ENCODE peak calls at places on chromosomes 11 and 22, in nine cellular contexts. X is CD4-positive, alpha-beta T cell; K is epithelial cell of esophagus; N is GM20000; F is adrenal gland; L is brain microvascular endothelial cell; G is gastrocnemius medialis; P is spleen; W is stomach. I is an unnamed sample.
A peak's percentile ranks its signal among the peaks of the same experiment; 100 is the strongest.

GRCh38 chr11:4480577-4481539 is 1.6 kb upstream of the OR52K1 start:
- DNase-seq in X (no peak), K (peak; percentile 86), N (no peak), F (no peak), L (peak; percentile 45), G (no peak), P (no peak), W (no peak), I (no peak)

GRCh38 chr11:126318642-126319373 is 14.9 kb downstream of the DCPS start:
- DNase-seq in X (no peak), K (peak; percentile 95), N (peak; percentile 66), F (no peak), L (peak; percentile 85), G (no peak), P (no peak), W (no peak), I (no peak)

GRCh38 chr22:35523167-35523928 is 17.3 kb upstream of the RASD2 start:
- DNase-seq in X (no peak), K (peak; percentile 23), N (no peak), F (no peak), L (no peak), G (no peak), P (no peak), W (no peak), I (no peak)

GRCh38 chr11:134667175-134667500 is 255.1 kb upstream of the B3GAT1 start:
- DNase-seq in X (no peak), K (no peak), N (no peak), F (no peak), L (no peak), G (no peak), P (no peak), W (no peak), I (no peak)

GRCh38 chr11:128310005-128310404 is 277.4 kb downstream of the ETS1 start:
- DNase-seq in X (no peak), K (no peak), N (no peak), F (no peak), L (no peak), G (no peak), P (no peak), W (no peak), I (no peak)

GRCh38 chr11:119371778-119372182 is 9.7 kb downstream of the USP2 start:
- DNase-seq in X (no peak), K (peak; percentile 63), N (no peak), F (peak; percentile 79), L (no peak), G (no peak), P (no peak), W (no peak), I (no peak)

GRCh38 chr11:45209904-45210699 is 63.7 kb downstream of the PRDM11 start:
- DNase-seq in X (no peak), K (no peak), N (peak; percentile 56), F (peak; percentile 69), L (peak; percentile 33), G (peak; percentile 80), P (no peak), W (peak; percentile 45), I (peak; percentile 72)

GRCh38 chr11:75261902-75262361 is 21.4 kb downstream of the TPBGL start:
- DNase-seq in X (no peak), K (no peak), N (no peak), F (no peak), L (no peak), G (no peak), P (peak; percentile 59), W (no peak), I (no peak)

GRCh38 chr11:88035271-88035670 is 140.0 kb downstream of the RAB38 start:
- DNase-seq in X (no peak), K (peak; percentile 61), N (no peak), F (no peak), L (no peak), G (no peak), P (no peak), W (no peak), I (no peak)

GRCh38 chr11:61814958-61815789 is 1.6 kb downstream of the FADS1 start:
- DNase-seq in X (no peak), K (peak; percentile 68), N (peak; percentile 97), F (peak; percentile 98), L (peak; percentile 74), G (peak; percentile 86), P (peak; percentile 94), W (peak; percentile 94), I (peak; percentile 77)

GRCh38 chr22:44024288-44024908 is at the start of gene PARVB:
- DNase-seq in X (no peak), K (peak; percentile 15), N (peak; percentile 64), F (peak; percentile 58), L (no peak), G (no peak), P (peak; percentile 87), W (no peak), I (peak; percentile 60)

GRCh38 chr11:11706022-11706421 is 84.2 kb upstream of the GALNT18 start:
- DNase-seq in X (no peak), K (peak; percentile 84), N (no peak), F (no peak), L (no peak), G (peak; percentile 77), P (no peak), W (no peak), I (no peak)

GRCh38 chr22:45562537-45563361 is 60.1 kb downstream of the FBLN1 start:
- DNase-seq in X (no peak), K (no peak), N (no peak), F (no peak), L (no peak), G (no peak), P (no peak), W (no peak), I (no peak)

GRCh38 chr11:67507242-67507890 is 596 bp downstream of the CDK2AP2 start:
- DNase-seq in X (no peak), K (peak; percentile 84), N (no peak), F (peak; percentile 74), L (peak; percentile 64), G (no peak), P (no peak), W (peak; percentile 82), I (no peak)

GRCh38 chr11:70535191-70535971 is 137.1 kb downstream of the CTTN start:
- DNase-seq in X (no peak), K (no peak), N (no peak), F (no peak), L (no peak), G (no peak), P (no peak), W (no peak), I (no peak)

GRCh38 chr11:125410091-125410490 is 86.0 kb downstream of the FEZ1 start:
- DNase-seq in X (no peak), K (peak; percentile 73), N (no peak), F (no peak), L (peak; percentile 69), G (no peak), P (peak; percentile 49), W (no peak), I (no peak)

GRCh38 chr22:33986954-33987353 is 66.7 kb upstream of the LARGE1 start:
- DNase-seq in X (no peak), K (no peak), N (no peak), F (no peak), L (no peak), G (no peak), P (no peak), W (no peak), I (no peak)

GRCh38 chr11:76524461-76524860 is 79.6 kb downstream of the EMSY start:
- DNase-seq in X (no peak), K (peak; percentile 21), N (no peak), F (no peak), L (peak; percentile 20), G (no peak), P (no peak), W (no peak), I (no peak)

GRCh38 chr11:115665958-115666357 is 161.7 kb upstream of the CADM1 start:
- DNase-seq in X (no peak), K (no peak), N (no peak), F (no peak), L (no peak), G (no peak), P (no peak), W (no peak), I (no peak)

GRCh38 chr11:82786001-82786400 is 52.3 kb upstream of the FAM181B start:
- DNase-seq in X (no peak), K (no peak), N (no peak), F (no peak), L (no peak), G (no peak), P (no peak), W (no peak), I (no peak)
- TF ChIP-seq CTCF in X (no peak), K (no peak), N (no peak), F (no peak), L (no peak), G (no peak), P (no peak), W (no peak), I (no peak)

GRCh38 chr11:624705-625635 is at the start of gene CDHR5:
- DNase-seq in X (no peak), K (no peak), N (no peak), F (no peak), L (no peak), G (no peak), P (peak; percentile 67), W (no peak), I (no peak)
- TF ChIP-seq CTCF in X (no peak), K (no peak), N (no peak), F (no peak), L (no peak), G (no peak), P (no peak), W (no peak), I (no peak)

GRCh38 chr11:19493446-19493845 is 219.2 kb upstream of the NAV2 start:
- DNase-seq in X (no peak), K (no peak), N (no peak), F (no peak), L (no peak), G (no peak), P (no peak), W (no peak), I (no peak)
- TF ChIP-seq CTCF in X (no peak), K (no peak), N (no peak), F (no peak), L (no peak), G (no peak), P (no peak), W (no peak), I (no peak)

GRCh38 chr22:38823637-38824036 is 20.2 kb downstream of the NPTXR start:
- DNase-seq in X (no peak), K (no peak), N (no peak), F (no peak), L (no peak), G (no peak), P (no peak), W (no peak), I (no peak)

GRCh38 chr22:38826801-38827200 is 17.0 kb downstream of the NPTXR start:
- DNase-seq in X (no peak), K (no peak), N (no peak), F (no peak), L (no peak), G (no peak), P (no peak), W (no peak), I (no peak)

GRCh38 chr22:38826386-38826785 is 17.4 kb downstream of the NPTXR start:
- DNase-seq in X (no peak), K (no peak), N (no peak), F (no peak), L (no peak), G (no peak), P (no peak), W (no peak), I (no peak)

GRCh38 chr22:38823076-38823475 is 20.8 kb downstream of the NPTXR start:
- DNase-seq in X (no peak), K (no peak), N (no peak), F (no peak), L (no peak), G (no peak), P (no peak), W (no peak), I (no peak)

GRCh38 chr22:38824587-38824986 is 19.2 kb downstream of the NPTXR start:
- DNase-seq in X (peak; percentile 19), K (peak; percentile 75), N (peak; percentile 77), F (peak; percentile 70), L (peak; percentile 66), G (no peak), P (no peak), W (peak; percentile 44), I (peak; percentile 64)
- TF ChIP-seq CTCF in X (no peak), K (peak; percentile 35), N (no peak), F (peak; percentile 31), L (peak; percentile 81), G (no peak), P (no peak), W (no peak), I (peak; percentile 22)

I was measured in mesothelial cell of epicardium.